ENCODE peak calls at places on chromosomes 12 and 14, in seven cellular contexts. F, E, B, P, H, A and G are unnamed samples.

GRCh38 chr12:31019561-31020308 is 53.9 kb upstream of the DDX11 start:
- DNase-seq in F (no peak), E (no peak), B (no peak), P (no peak), H (no peak), A (no peak), G (no peak)

GRCh38 chr14:92647499-92648279 is 100.7 kb downstream of the LGMN start:
- DNase-seq in F (no peak), E (no peak), B (no peak), P (no peak), H (no peak), A (no peak), G (no peak)

GRCh38 chr14:72782817-72783216 is 111.1 kb downstream of the DPF3 start:
- DNase-seq in F (no peak), E (no peak), B (no peak), P (no peak), H (no peak), A (no peak), G (no peak)

GRCh38 chr12:104494137-104494815 is 37.5 kb downstream of the CHST11 start:
- DNase-seq in F (no peak), E (peak; percentile 66), B (no peak), P (no peak), H (no peak), A (peak; percentile 44), G (no peak)

GRCh38 chr14:100124551-100125088 is 34.8 kb downstream of the DEGS2 start:
- DNase-seq in F (peak; percentile 84), E (no peak), B (no peak), P (peak; percentile 50), H (no peak), A (no peak), G (no peak)

GRCh38 chr12:34097213-34097612 is 74.9 kb downstream of the ALG10 start:
- DNase-seq in F (no peak), E (no peak), B (no peak), P (no peak), H (no peak), A (no peak), G (no peak)

GRCh38 chr14:82251434-82251833 is 717.8 kb upstream of the SEL1L start:
- DNase-seq in F (no peak), E (no peak), B (peak; percentile 4), P (no peak), H (no peak), A (no peak), G (no peak)

GRCh38 chr12:98002887-98003493 is 512.4 kb upstream of the TMPO start:
- DNase-seq in F (peak; percentile 64), E (peak; percentile 0), B (peak; percentile 65), P (peak; percentile 83), H (peak; percentile 13), A (no peak), G (peak; percentile 62)

GRCh38 chr12:3275171-3276041 is 198.2 kb downstream of the TSPAN9 start:
- DNase-seq in F (peak; percentile 81), E (peak; percentile 61), B (peak; percentile 62), P (peak; percentile 56), H (no peak), A (peak; percentile 51), G (peak; percentile 64)

GRCh38 chr14:68970096-68970612 is 8.9 kb downstream of the ACTN1 start:
- DNase-seq in F (no peak), E (no peak), B (no peak), P (no peak), H (no peak), A (no peak), G (no peak)

GRCh38 chr12:104551313-104551931 is 94.7 kb downstream of the CHST11 start:
- DNase-seq in F (no peak), E (no peak), B (no peak), P (no peak), H (no peak), A (no peak), G (peak; percentile 32)

GRCh38 chr14:21267431-21267845 is 1.8 kb downstream of the HNRNPC start:
- DNase-seq in F (peak; percentile 45), E (no peak), B (no peak), P (no peak), H (no peak), A (no peak), G (peak; percentile 67)